ENCODE peak calls at places on chromosomes 6 and 20, in seven cellular contexts. U is GM23338, E is neural progenitor cell, C is colonic mucosa, P is fibroblast of lung, Z is left ventricle myocardium inferior, I is small intestine. N is an unnamed sample. For H3K27me3, the result is how much of the 10 kb centered on the place peaks cover.

GRCh38 chr6:4268171-4268570 is 132.8 kb upstream of the ECI2 start:
- DNase-seq in U (no peak), P (peak), E (no peak), I (no peak), C (no peak), Z (no peak), N (no peak)

GRCh38 chr20:63454729-63455567 is 17.5 kb downstream of the KCNQ2 start:
- DNase-seq in Z (no peak), I (no peak), C (no peak), U (no peak), E (no peak), P (no peak), N (no peak)

GRCh38 chr6:6823568-6824224 is 235.2 kb downstream of the LY86 start:
- DNase-seq in E (no peak), Z (no peak), U (no peak), I (peak), C (no peak), P (no peak), N (no peak)

GRCh38 chr6:137218917-137219663 is at the start of gene IFNGR1:
- DNase-seq in I (peak), Z (peak), P (peak), E (peak), C (peak), U (peak), N (peak)

GRCh38 chr6:1686117-1687098 is 76.7 kb downstream of the FOXC1 start:
- DNase-seq in C (no peak), E (no peak), I (no peak), Z (peak), P (peak), U (peak), N (no peak)

GRCh38 chr6:2600363-2600762 is 150.4 kb downstream of the MYLK4 start:
- DNase-seq in P (no peak), Z (no peak), I (no peak), C (no peak), E (no peak), U (no peak), N (no peak)

GRCh38 chr6:21447987-21448386 is 145.6 kb upstream of the SOX4 start:
- DNase-seq in U (no peak), Z (no peak), E (no peak), P (no peak), C (no peak), I (no peak), N (no peak)

GRCh38 chr20:37567671-37568588 is 40.3 kb upstream of the BLCAP start:
- DNase-seq in C (no peak), Z (no peak), U (peak), E (peak), P (no peak), I (no peak), N (no peak)

GRCh38 chr6:90266845-90267621 is 29.6 kb downstream of the BACH2 start:
- DNase-seq in U (no peak), E (no peak), P (no peak), C (no peak), I (no peak), Z (no peak), N (peak)

GRCh38 chr20:32485770-32486248 is 99.3 kb downstream of the NOL4L start:
- DNase-seq in I (peak), C (peak), U (no peak), P (no peak), E (no peak), Z (no peak), N (peak)

GRCh38 chr6:107353773-107354382 is 105.5 kb downstream of the PDSS2 start:
- DNase-seq in U (no peak), P (peak), E (no peak), C (no peak), I (no peak), Z (no peak), N (no peak)

GRCh38 chr20:50308513-50309279 is 118.1 kb downstream of the CEBPB start:
- DNase-seq in C (peak), I (no peak), P (peak), U (peak), E (peak), Z (peak), N (no peak)

GRCh38 chr6:44099192-44099591 is 28.1 kb downstream of the MRPL14 start:
- DNase-seq in Z (no peak), U (no peak), I (no peak), C (no peak), P (no peak), E (no peak), N (no peak)

GRCh38 chr6:44101832-44102231 is 25.4 kb downstream of the MRPL14 start:
- DNase-seq in U (no peak), C (no peak), I (no peak), E (no peak), Z (no peak), P (no peak), N (no peak)

GRCh38 chr6:44102527-44102926 is 24.7 kb downstream of the MRPL14 start:
- DNase-seq in E (peak), C (no peak), U (no peak), Z (no peak), I (no peak), P (no peak), N (no peak)

GRCh38 chr6:44097782-44098317 is 29.4 kb downstream of the MRPL14 start:
- DNase-seq in I (no peak), C (no peak), Z (no peak), E (no peak), P (no peak), U (no peak), N (no peak)

DNA sequence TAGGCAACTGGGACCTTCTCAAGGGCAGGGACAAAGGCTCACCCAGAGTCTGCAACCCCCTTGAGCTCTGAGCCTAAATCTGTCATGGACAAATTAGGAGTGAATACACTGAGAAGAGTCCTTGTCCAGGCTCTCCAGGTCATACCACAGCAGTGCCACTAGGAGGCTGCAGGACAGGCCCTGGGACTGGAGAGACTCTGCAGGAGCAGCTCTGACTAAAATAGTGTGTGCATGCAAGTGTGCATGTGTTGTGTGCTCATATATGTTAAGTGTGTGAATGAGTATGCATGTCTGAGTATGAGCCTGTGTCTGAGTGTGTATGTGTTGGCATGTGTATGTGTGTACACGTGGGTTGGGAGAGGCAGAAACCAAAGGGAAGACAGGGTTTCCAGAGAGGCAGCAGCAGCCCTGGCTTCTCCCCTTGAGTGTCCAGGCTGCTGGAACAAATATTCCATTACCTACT is 27.1 kb downstream of the MRPL14 start:
- DNase-seq in E (peak), C (no peak), U (peak), I (peak), Z (no peak), P (peak), N (no peak)
- H3K27me3 ChIP-seq in E (under half), C (under half), U (under half), I (under half), Z (under half), P (under half), N (under half)

GRCh38 chr20:5592165-5592564 is 158.0 kb upstream of the SHLD1 start:
- DNase-seq in P (no peak), U (no peak), E (no peak), C (no peak), I (no peak), Z (no peak), N (no peak)
- H3K4me3 ChIP-seq in P (no peak), U (no peak), E (no peak), C (no peak), I (no peak), Z (no peak), N (no peak)

DNA sequence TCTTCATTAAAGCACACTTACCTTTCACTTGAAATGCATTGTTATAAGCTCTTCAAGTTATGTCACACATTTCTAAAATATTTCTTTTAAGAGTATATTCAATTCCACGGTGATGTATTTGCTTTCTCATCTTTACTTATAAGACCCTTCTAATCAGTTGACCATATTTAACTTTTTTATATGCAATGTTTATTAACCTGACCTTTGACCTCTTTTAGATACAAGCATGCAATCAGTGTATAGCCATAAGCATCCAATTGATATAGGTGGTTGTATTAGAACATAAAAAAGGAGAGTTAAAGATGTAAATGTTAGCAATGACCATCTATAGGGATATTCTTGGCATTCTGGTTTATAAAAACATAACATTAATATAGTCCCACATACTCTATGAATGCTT is 9.2 kb downstream of the USP49 start:
- DNase-seq in U (no peak), C (no peak), P (no peak), Z (no peak), E (no peak), I (no peak), N (no peak)
- H3K27me3 ChIP-seq in U (under half), C (under half), P (under half), Z (under half), E (under half), I (under half), N (under half)

GRCh38 chr6:104306206-104306605 is 553.5 kb downstream of the HACE1 start:
- DNase-seq in U (no peak), Z (no peak), E (no peak), C (no peak), I (no peak), P (no peak), N (no peak)

GRCh38 chr6:104305206-104305605 is 554.5 kb downstream of the HACE1 start:
- DNase-seq in C (no peak), Z (no peak), P (no peak), U (no peak), I (no peak), E (no peak), N (no peak)

DNA sequence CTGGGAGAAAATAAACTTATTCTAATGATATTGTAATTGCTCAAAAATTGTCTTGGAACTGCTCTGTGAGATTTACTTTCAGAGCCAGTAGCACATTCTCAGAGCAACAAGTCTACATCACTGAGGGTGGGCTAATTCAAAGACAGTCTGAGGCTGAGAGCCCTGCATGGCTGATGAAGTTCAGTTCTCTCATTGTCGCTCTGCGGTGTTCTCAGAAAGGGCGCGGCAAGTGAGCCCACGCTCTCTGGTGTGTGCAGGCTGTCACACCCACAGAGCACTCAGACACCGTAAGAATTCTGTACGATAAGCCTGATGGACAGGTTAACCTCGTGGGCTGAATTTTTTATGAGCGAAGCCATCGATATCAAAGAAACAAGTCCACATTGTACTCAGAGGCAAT is 557.8 kb downstream of the HACE1 start:
- DNase-seq in P (no peak), C (no peak), Z (no peak), E (no peak), I (no peak), U (peak), N (no peak)
- H3K4me3 ChIP-seq in P (no peak), C (no peak), Z (no peak), E (no peak), I (no peak), U (no peak), N (no peak)

GRCh38 chr6:88166493-88166900 is 350 bp upstream of the CNR1 start:
- DNase-seq in P (no peak), I (no peak), E (no peak), C (peak), U (no peak), Z (no peak), N (no peak)
- H3K27me3 ChIP-seq in P (under half), I (under half), E (half or more), C (under half), U (under half), Z (half or more), N (under half)

DNA sequence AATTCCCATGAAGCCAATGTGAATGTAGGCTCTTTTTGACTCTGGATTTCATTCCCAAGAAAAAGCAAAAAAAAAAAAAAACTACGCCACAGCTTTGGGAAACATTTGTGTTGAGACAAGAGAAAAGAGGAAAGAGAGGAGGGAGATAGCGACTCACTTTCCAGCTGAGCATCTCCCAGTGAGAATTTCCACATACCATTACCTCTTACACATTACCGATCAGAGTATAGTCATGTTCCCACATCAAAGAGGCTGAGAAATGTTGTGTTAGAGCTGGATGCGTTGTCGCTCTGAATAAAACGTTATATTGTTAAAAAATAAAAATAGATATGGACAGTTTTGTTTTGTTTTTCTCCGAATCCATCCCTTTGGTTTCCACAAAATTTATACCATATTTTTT is 1019.3 kb upstream of the ADGRB3 start:
- DNase-seq in C (no peak), E (no peak), U (no peak), Z (no peak), I (no peak), P (peak), N (no peak)
- H3K4me3 ChIP-seq in C (no peak), E (no peak), U (no peak), Z (no peak), I (no peak), P (no peak), N (no peak)

GRCh38 chr6:28207244-28208179 is 17.6 kb upstream of the ZSCAN9 start:
- DNase-seq in Z (no peak), C (peak), U (peak), E (peak), I (peak), P (peak), N (no peak)
- H3K27me3 ChIP-seq in Z (half or more), C (under half), U (half or more), E (half or more), I (under half), P (under half), N (half or more)